ENCODE peak calls at places on chromosomes 3 and 15, in four cellular contexts. I is GM12878, V is K562, D is esophagus squamous epithelium. E is an unnamed sample.

GRCh38 chr3:38746641-38747040 is 69.4 kb downstream of the SCN10A start:
- DNase-seq in I (no peak), V (no peak), D (no peak), E (no peak)

GRCh38 chr15:35505152-35505551 is 40.8 kb downstream of the DPH6 start:
- DNase-seq in I (no peak), V (no peak), D (no peak), E (no peak)

GRCh38 chr3:53264718-53265117 is 8.9 kb upstream of the TKT start:
- DNase-seq in I (no peak), V (no peak), D (no peak), E (no peak)

GRCh38 chr3:12729313-12729676 is 29.8 kb downstream of the TMEM40 start:
- DNase-seq in I (no peak), V (no peak), D (no peak), E (no peak)

GRCh38 chr3:5187920-5188418 is 462 bp downstream of the EDEM1 start:
- DNase-seq in I (no peak), V (peak; percentile 58), D (no peak), E (peak; percentile 74)

GRCh38 chr3:65828706-65829105 is 210.0 kb downstream of the MAGI1 start:
- DNase-seq in I (no peak), V (no peak), D (no peak), E (no peak)

GRCh38 chr3:128449111-128449638 is 17.5 kb downstream of the DNAJB8 start:
- DNase-seq in I (no peak), V (no peak), D (no peak), E (no peak)

GRCh38 chr3:108488631-108489030 is 21.8 kb downstream of the MYH15 start:
- DNase-seq in I (no peak), V (no peak), D (no peak), E (no peak)

GRCh38 chr3:32307591-32307990 is 69.1 kb downstream of the CMTM8 start:
- DNase-seq in I (no peak), V (no peak), D (no peak), E (no peak)

GRCh38 chr3:144989756-144990155 is 1018.1 kb downstream of the DIPK2A start:
- DNase-seq in I (no peak), V (no peak), D (no peak), E (no peak)

GRCh38 chr3:47283193-47283537 is 421 bp downstream of the KLHL18 start:
- DNase-seq in I (no peak), V (no peak), D (no peak), E (peak; percentile 61)

GRCh38 chr3:118057086-118057485 is 977.6 kb downstream of the IGSF11 start:
- DNase-seq in I (no peak), V (no peak), D (no peak), E (no peak)

GRCh38 chr3:153289334-153289808 is 127.3 kb downstream of the RAP2B start:
- DNase-seq in I (no peak), V (peak; percentile 69), D (no peak), E (no peak)

GRCh38 chr3:114456742-114457141 is 162.9 kb downstream of the TIGIT start:
- DNase-seq in I (peak; percentile 87), V (no peak), D (no peak), E (no peak)

GRCh38 chr15:66905954-66906353 is 159.4 kb upstream of the SMAD3 start:
- DNase-seq in I (no peak), V (no peak), D (no peak), E (no peak)

GRCh38 chr15:31082771-31083393 is 18.6 kb downstream of the TRPM1 start:
- DNase-seq in I (no peak), V (no peak), D (no peak), E (no peak)

GRCh38 chr15:31083394-31083790 is 18.1 kb downstream of the TRPM1 start:
- DNase-seq in I (no peak), V (no peak), D (no peak), E (no peak)

GRCh38 chr15:31080618-31081017 is 20.9 kb downstream of the TRPM1 start:
- DNase-seq in I (no peak), V (peak; percentile 95), D (no peak), E (no peak)

GRCh38 chr15:31079519-31079918 is 22.0 kb downstream of the TRPM1 start:
- DNase-seq in I (no peak), V (no peak), D (no peak), E (no peak)

GRCh38 chr15:31081568-31082250 is 19.8 kb downstream of the TRPM1 start:
- DNase-seq in I (no peak), V (no peak), D (no peak), E (no peak)
- H3K27ac ChIP-seq in I (no peak overlapping the region), V (no peak overlapping the region), D (peak overlapping the region; percentile 49), E (no peak overlapping the region)

DNA sequence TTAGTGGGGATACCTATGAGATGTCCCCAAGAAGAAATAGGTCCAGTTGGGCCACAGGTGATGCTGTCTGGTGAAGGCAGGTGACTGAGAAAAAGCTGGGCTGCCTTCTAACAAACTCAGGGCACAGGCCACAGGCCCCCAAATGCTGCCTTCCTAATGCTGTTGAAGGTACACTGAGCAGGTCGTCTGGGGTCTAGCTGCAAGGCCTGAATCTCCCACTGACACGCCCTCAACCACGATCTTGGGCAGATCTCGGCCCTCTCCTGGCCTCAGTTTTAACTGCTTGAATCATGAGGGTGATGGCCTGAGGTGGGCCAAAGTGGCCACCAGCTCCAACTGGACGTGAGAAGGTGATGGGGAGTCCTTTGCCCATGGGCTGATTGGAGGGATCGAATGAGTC is 2.1 kb upstream of the ACSBG1 start:
- DNase-seq in I (no peak), V (no peak), D (no peak), E (no peak)
- TF ChIP-seq POLR2A in I (no peak), V (no peak), D (no peak), E (no peak)

DNA sequence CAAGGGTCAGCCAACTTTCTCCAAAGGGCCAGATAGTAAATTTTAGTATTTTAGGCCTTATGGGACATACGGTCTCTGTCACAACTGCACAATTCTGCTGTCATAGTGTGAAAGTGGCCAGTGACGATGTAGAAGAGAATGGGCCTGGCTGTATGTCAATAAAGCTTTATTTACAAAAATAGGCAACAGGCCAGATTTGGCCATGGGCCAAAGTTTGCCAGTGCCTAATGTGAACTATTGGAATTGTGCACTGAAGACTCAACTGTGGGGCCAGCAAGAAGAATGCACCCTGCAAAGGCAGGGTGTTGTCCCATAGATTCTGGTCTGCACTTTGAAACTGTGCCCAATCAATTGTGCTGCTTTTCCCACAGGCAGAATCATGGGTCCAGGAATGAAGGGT is 69.4 kb upstream of the PRR23E start:
- DNase-seq in I (no peak), V (no peak), D (no peak), E (no peak)
- TF ChIP-seq CTCF in I (no peak), V (no peak), D (no peak), E (no peak)

GRCh38 chr3:183583331-183584245 is 28.1 kb upstream of the KLHL6 start:
- DNase-seq in I (no peak), V (no peak), D (no peak), E (no peak)
- H3K27ac ChIP-seq in I (no peak overlapping the region), V (no peak overlapping the region), D (peak overlapping the region; percentile 73), E (peak overlapping the region; percentile 55)

DNA sequence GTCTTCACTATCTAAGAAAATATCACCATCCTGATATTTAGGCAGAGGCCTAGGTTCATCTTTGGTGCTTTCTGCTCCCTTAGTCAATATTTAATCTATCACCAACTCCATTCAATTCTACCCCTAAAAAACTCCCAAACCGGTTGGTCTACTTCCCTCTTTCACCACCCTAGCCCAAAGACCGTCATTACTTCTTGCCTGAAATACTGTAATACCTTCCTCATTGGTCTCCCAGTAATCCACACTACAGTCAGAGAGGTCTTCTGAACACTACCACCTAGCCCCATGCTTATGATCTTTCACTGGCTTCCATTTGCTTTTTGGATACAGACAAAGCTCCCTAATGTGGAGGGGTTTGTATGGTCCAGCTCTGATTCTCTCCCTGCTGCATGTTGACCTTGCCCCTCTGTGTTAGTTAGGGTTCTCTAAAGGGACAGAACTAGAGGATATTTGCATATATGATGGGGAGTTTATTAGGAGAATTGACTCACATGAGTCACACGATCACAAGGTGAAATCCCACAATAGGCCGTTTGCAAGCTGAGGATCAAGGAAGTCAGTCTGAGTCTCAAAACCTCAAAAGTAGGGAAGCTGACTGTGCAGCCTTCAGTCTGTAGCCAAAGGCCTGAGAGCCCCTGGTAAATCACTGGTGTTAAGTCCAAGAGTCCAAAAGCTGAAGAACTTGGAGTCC is 36.4 kb upstream of the ATP2C1 start:
- DNase-seq in I (peak; percentile 60), V (no peak), D (no peak), E (no peak)
- TF ChIP-seq POLR2A in I (no peak), V (no peak), D (no peak), E (no peak)

DNA sequence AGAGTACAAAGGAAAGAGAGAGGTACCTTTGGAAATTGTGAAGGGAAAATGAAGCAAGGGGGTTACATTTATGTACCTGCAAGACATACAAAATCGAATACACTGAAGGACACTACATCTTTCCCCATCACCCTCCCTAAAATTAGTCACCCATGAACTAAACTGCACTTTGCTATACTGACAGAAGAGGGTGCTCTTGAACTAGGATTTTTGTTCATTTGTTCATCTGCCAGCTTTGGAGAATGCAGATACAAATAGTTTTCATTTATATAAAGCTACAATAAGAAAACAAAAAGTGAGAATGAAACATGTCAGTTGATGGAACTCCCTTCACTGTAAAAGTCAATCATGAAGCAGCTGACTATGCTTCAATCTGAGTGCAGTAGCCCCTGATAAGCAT is 55.7 kb downstream of the PCCB start:
- DNase-seq in I (peak; percentile 8), V (no peak), D (no peak), E (no peak)
- TF ChIP-seq CTCF in I (peak; percentile 18), V (no peak), D (peak; percentile 30), E (no peak)

GRCh38 chr15:63572749-63573464 is 24.3 kb upstream of the FBXL22 start:
- DNase-seq in I (no peak), V (no peak), D (no peak), E (no peak)

GRCh38 chr15:63573533-63573932 is 23.7 kb upstream of the FBXL22 start:
- DNase-seq in I (no peak), V (peak; percentile 33), D (no peak), E (no peak)

GRCh38 chr15:63582179-63582578 is 15.0 kb upstream of the FBXL22 start:
- DNase-seq in I (no peak), V (no peak), D (no peak), E (no peak)

GRCh38 chr15:63575312-63575711 is 21.9 kb upstream of the FBXL22 start:
- DNase-seq in I (no peak), V (no peak), D (no peak), E (no peak)

GRCh38 chr15:63576441-63576840 is 20.7 kb upstream of the FBXL22 start:
- DNase-seq in I (no peak), V (no peak), D (no peak), E (no peak)
- H3K27ac ChIP-seq in I (no peak overlapping the region), V (no peak overlapping the region), D (no peak overlapping the region), E (no peak overlapping the region)

DNA sequence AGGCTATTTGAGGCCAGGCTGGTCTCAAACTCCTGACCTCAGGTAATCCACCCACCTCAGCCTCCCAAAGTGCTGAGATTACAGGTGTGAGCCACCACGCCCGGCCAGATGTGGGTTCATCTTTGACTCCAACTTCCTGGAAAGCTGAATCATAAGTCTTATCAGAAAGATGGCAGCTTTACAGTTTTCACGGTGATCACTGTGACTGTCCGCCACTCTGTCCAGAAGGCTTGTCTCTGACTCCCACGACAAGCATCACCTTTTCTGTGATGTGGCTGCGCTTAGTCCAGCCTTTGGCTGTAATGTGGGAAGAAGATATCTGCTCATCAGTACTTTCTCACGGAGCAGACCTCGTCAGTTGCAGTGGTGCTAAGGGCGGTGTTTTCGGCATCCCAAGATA is 527.7 kb downstream of the GABRG3 start:
- DNase-seq in I (no peak), V (peak; percentile 25), D (no peak), E (no peak)
- TF ChIP-seq POLR2A in I (no peak), V (no peak), D (no peak), E (no peak)

E was measured in Peyer's patch.